ENCODE peak calls at places on chromosome 3, in six cellular contexts. One of them, this sample, is unnamed.
A peak's percentile ranks its signal among the peaks of the same experiment; 100 is the strongest.

GRCh38 chr3:104596551-104596950 is 770.2 kb upstream of the ALCAM start:
- DNase-seq in neuronal stem cell: peak; percentile 21
- DNase-seq in mesendoderm: peak; percentile 72
- DNase-seq in mesenchymal stem cell: peak; percentile 57
- DNase-seq in IMR-90: peak; percentile 67
- DNase-seq in H1: no peak
- DNase-seq in this sample: peak; percentile 16

GRCh38 chr3:17233398-17233800 is 348.6 kb downstream of the PLCL2 start:
- DNase-seq in neuronal stem cell: peak; percentile 29
- DNase-seq in mesendoderm: peak; percentile 66
- DNase-seq in mesenchymal stem cell: peak; percentile 61
- DNase-seq in IMR-90: peak; percentile 67
- DNase-seq in H1: no peak
- DNase-seq in this sample: peak; percentile 25

GRCh38 chr3:102206506-102207145 is 228.2 kb upstream of the ZPLD1 start:
- DNase-seq in neuronal stem cell: no peak
- DNase-seq in mesendoderm: peak; percentile 36
- DNase-seq in mesenchymal stem cell: peak; percentile 86
- DNase-seq in IMR-90: peak; percentile 79
- DNase-seq in H1: no peak
- DNase-seq in this sample: peak; percentile 18

GRCh38 chr3:10982782-10983181 is 9.8 kb upstream of the SLC6A1 start:
- DNase-seq in neuronal stem cell: no peak
- DNase-seq in mesendoderm: no peak
- DNase-seq in mesenchymal stem cell: no peak
- DNase-seq in IMR-90: no peak
- DNase-seq in H1: no peak
- DNase-seq in this sample: peak; percentile 90

GRCh38 chr3:154191520-154191919 is 70.3 kb downstream of the ARHGEF26 start:
- DNase-seq in neuronal stem cell: no peak
- DNase-seq in mesendoderm: no peak
- DNase-seq in mesenchymal stem cell: peak; percentile 3
- DNase-seq in IMR-90: peak; percentile 27
- DNase-seq in H1: no peak
- DNase-seq in this sample: peak; percentile 60

GRCh38 chr3:138093721-138094120 is 21.7 kb downstream of the DZIP1L start:
- DNase-seq in neuronal stem cell: no peak
- DNase-seq in mesendoderm: no peak
- DNase-seq in mesenchymal stem cell: no peak
- DNase-seq in IMR-90: no peak
- DNase-seq in H1: no peak
- DNase-seq in this sample: no peak

GRCh38 chr3:133862161-133862560 is 33.5 kb downstream of the RAB6B start:
- DNase-seq in neuronal stem cell: no peak
- DNase-seq in mesendoderm: no peak
- DNase-seq in mesenchymal stem cell: no peak
- DNase-seq in IMR-90: no peak
- DNase-seq in H1: no peak
- DNase-seq in this sample: no peak

GRCh38 chr3:122003596-122003995 is 18.5 kb downstream of the ILDR1 start:
- DNase-seq in neuronal stem cell: no peak
- DNase-seq in mesendoderm: no peak
- DNase-seq in mesenchymal stem cell: no peak
- DNase-seq in IMR-90: no peak
- DNase-seq in H1: no peak
- DNase-seq in this sample: no peak

GRCh38 chr3:112773864-112774263 is 72.8 kb downstream of the CD200R1L start:
- DNase-seq in neuronal stem cell: no peak
- DNase-seq in mesendoderm: no peak
- DNase-seq in mesenchymal stem cell: no peak
- DNase-seq in IMR-90: no peak
- DNase-seq in H1: no peak
- DNase-seq in this sample: no peak

GRCh38 chr3:111899966-111900365 is 40.9 kb downstream of the PHLDB2 start:
- DNase-seq in neuronal stem cell: no peak
- DNase-seq in mesendoderm: no peak
- DNase-seq in mesenchymal stem cell: no peak
- DNase-seq in IMR-90: no peak
- DNase-seq in H1: no peak
- DNase-seq in this sample: no peak

GRCh38 chr3:26596325-26596724 is 26.2 kb upstream of the LRRC3B start:
- DNase-seq in neuronal stem cell: no peak
- DNase-seq in mesendoderm: no peak
- DNase-seq in mesenchymal stem cell: no peak
- DNase-seq in IMR-90: no peak
- DNase-seq in H1: no peak
- DNase-seq in this sample: no peak

GRCh38 chr3:31960793-31961431 is 20.1 kb downstream of the OSBPL10 start:
- DNase-seq in neuronal stem cell: no peak
- DNase-seq in mesendoderm: peak; percentile 83
- DNase-seq in mesenchymal stem cell: no peak
- DNase-seq in IMR-90: peak; percentile 65
- DNase-seq in H1: no peak
- DNase-seq in this sample: no peak

GRCh38 chr3:11291808-11292207 is 19.6 kb downstream of the ATG7 start:
- DNase-seq in neuronal stem cell: no peak
- DNase-seq in mesendoderm: no peak
- DNase-seq in mesenchymal stem cell: no peak
- DNase-seq in IMR-90: no peak
- DNase-seq in H1: no peak
- DNase-seq in this sample: no peak

GRCh38 chr3:8497582-8497981 is 4.0 kb upstream of the LMCD1 start:
- DNase-seq in neuronal stem cell: no peak
- DNase-seq in mesendoderm: peak; percentile 92
- DNase-seq in mesenchymal stem cell: peak; percentile 70
- DNase-seq in IMR-90: peak; percentile 66
- DNase-seq in H1: no peak
- DNase-seq in this sample: peak; percentile 75

GRCh38 chr3:36709826-36710365 is 54.5 kb downstream of the DCLK3 start:
- DNase-seq in neuronal stem cell: no peak
- DNase-seq in mesendoderm: no peak
- DNase-seq in mesenchymal stem cell: no peak
- DNase-seq in IMR-90: no peak
- DNase-seq in H1: no peak
- DNase-seq in this sample: no peak

GRCh38 chr3:160931474-160931873 is 173.7 kb downstream of the B3GALNT1 start:
- DNase-seq in neuronal stem cell: no peak
- DNase-seq in mesendoderm: no peak
- DNase-seq in mesenchymal stem cell: no peak
- DNase-seq in IMR-90: no peak
- DNase-seq in H1: no peak
- DNase-seq in this sample: no peak

GRCh38 chr3:71580636-71581215 is 2.8 kb downstream of the FOXP1 start:
- DNase-seq in neuronal stem cell: no peak
- DNase-seq in mesendoderm: no peak
- DNase-seq in mesenchymal stem cell: no peak
- DNase-seq in IMR-90: no peak
- DNase-seq in H1: no peak
- DNase-seq in this sample: no peak

GRCh38 chr3:56633602-56634371 is 49.3 kb downstream of the TASOR start:
- DNase-seq in neuronal stem cell: no peak
- DNase-seq in mesendoderm: no peak
- DNase-seq in mesenchymal stem cell: no peak
- DNase-seq in IMR-90: no peak
- DNase-seq in H1: no peak
- DNase-seq in this sample: peak; percentile 15

GRCh38 chr3:27454914-27455313 is 29.3 kb downstream of the SLC4A7 start:
- DNase-seq in neuronal stem cell: no peak
- DNase-seq in mesendoderm: no peak
- DNase-seq in mesenchymal stem cell: peak; percentile 53
- DNase-seq in IMR-90: peak; percentile 6
- DNase-seq in H1: no peak
- DNase-seq in this sample: no peak

GRCh38 chr3:189914799-189915198 is 205.9 kb downstream of the P3H2 start:
- DNase-seq in neuronal stem cell: no peak
- DNase-seq in mesendoderm: no peak
- DNase-seq in mesenchymal stem cell: peak; percentile 87
- DNase-seq in IMR-90: peak; percentile 96
- DNase-seq in H1: no peak
- DNase-seq in this sample: peak; percentile 78

GRCh38 chr3:103906304-103906703 is 1460.4 kb upstream of the ALCAM start:
- DNase-seq in neuronal stem cell: no peak
- DNase-seq in mesendoderm: no peak
- DNase-seq in mesenchymal stem cell: peak; percentile 26
- DNase-seq in IMR-90: no peak
- DNase-seq in H1: no peak
- DNase-seq in this sample: no peak

GRCh38 chr3:67531149-67532101 is 123.0 kb downstream of the SUCLG2 start:
- DNase-seq in neuronal stem cell: peak; percentile 29
- DNase-seq in mesendoderm: no peak
- DNase-seq in mesenchymal stem cell: peak; percentile 3
- DNase-seq in IMR-90: no peak
- DNase-seq in H1: no peak
- DNase-seq in this sample: peak; percentile 5

GRCh38 chr3:82163907-82164520 is 402.6 kb upstream of the GBE1 start:
- DNase-seq in neuronal stem cell: no peak
- DNase-seq in mesendoderm: peak; percentile 44
- DNase-seq in mesenchymal stem cell: peak; percentile 13
- DNase-seq in IMR-90: peak; percentile 18
- DNase-seq in H1: no peak
- DNase-seq in this sample: peak; percentile 61

GRCh38 chr3:134222835-134223234 is 27.8 kb downstream of the RYK start:
- DNase-seq in neuronal stem cell: no peak
- DNase-seq in mesendoderm: no peak
- DNase-seq in mesenchymal stem cell: no peak
- DNase-seq in IMR-90: no peak
- DNase-seq in H1: no peak
- DNase-seq in this sample: no peak

GRCh38 chr3:130892759-130893239 is 1.1 kb upstream of the ATP2C1 start:
- DNase-seq in neuronal stem cell: peak; percentile 56
- DNase-seq in mesendoderm: peak; percentile 82
- DNase-seq in mesenchymal stem cell: peak; percentile 85
- DNase-seq in IMR-90: peak; percentile 79
- DNase-seq in H1: no peak
- DNase-seq in this sample: peak; percentile 87

GRCh38 chr3:144187531-144188230 is 216.1 kb downstream of the DIPK2A start:
- DNase-seq in neuronal stem cell: no peak
- DNase-seq in mesendoderm: no peak
- DNase-seq in mesenchymal stem cell: no peak
- DNase-seq in IMR-90: peak; percentile 21
- DNase-seq in H1: no peak
- DNase-seq in this sample: no peak

GRCh38 chr3:184230603-184231528 is 1.5 kb downstream of the VWA5B2 start:
- DNase-seq in neuronal stem cell: no peak
- DNase-seq in mesendoderm: no peak
- DNase-seq in mesenchymal stem cell: no peak
- DNase-seq in IMR-90: no peak
- DNase-seq in H1: no peak
- DNase-seq in this sample: peak; percentile 37

GRCh38 chr3:184228376-184229137 is 828 bp upstream of the VWA5B2 start:
- DNase-seq in neuronal stem cell: no peak
- DNase-seq in mesendoderm: no peak
- DNase-seq in mesenchymal stem cell: no peak
- DNase-seq in IMR-90: no peak
- DNase-seq in H1: no peak
- DNase-seq in this sample: no peak

GRCh38 chr3:184231671-184232070 is 2.3 kb downstream of the VWA5B2 start:
- DNase-seq in neuronal stem cell: no peak
- DNase-seq in mesendoderm: no peak
- DNase-seq in mesenchymal stem cell: no peak
- DNase-seq in IMR-90: no peak
- DNase-seq in H1: no peak
- DNase-seq in this sample: no peak

GRCh38 chr3:184229424-184230080 is at the start of gene VWA5B2:
- DNase-seq in neuronal stem cell: peak; percentile 71
- DNase-seq in mesendoderm: peak; percentile 74
- DNase-seq in mesenchymal stem cell: peak; percentile 56
- DNase-seq in IMR-90: peak; percentile 18
- DNase-seq in H1: no peak
- DNase-seq in this sample: peak; percentile 33

DNA sequence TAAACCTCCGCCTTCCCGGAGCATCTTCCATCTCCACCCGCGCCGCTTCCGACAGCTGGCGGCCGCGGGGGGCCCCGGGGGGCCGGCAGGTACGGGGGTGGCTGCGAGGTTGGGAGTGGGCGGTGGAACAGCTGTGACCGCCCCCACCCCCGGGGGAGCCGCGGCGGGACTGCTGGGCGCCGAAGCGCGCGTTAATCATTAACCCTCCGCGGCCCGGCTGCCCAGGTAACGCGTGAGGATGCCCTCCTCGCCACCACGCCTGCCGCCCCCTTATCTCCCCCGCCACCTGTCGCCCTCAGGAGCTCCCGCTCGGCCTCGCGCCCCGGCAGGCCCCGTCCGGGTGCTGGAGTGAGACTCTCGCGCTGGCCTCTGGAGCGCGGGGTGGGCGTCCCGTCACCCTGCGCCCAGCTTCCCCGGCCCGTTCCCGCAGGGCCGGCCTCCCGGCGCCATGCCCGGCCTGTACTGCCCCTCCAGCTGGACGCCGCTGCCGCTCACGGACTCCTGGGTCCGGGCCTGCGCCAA is 757 bp downstream of the VWA5B2 start:
- DNase-seq in neuronal stem cell: no peak
- DNase-seq in mesendoderm: no peak
- DNase-seq in mesenchymal stem cell: no peak
- DNase-seq in IMR-90: no peak
- DNase-seq in H1: no peak
- DNase-seq in this sample: no peak
- H3K4me3 ChIP-seq in neuronal stem cell: peak overlapping the region; percentile 46
- H3K4me3 ChIP-seq in mesendoderm: no peak overlapping the region
- H3K4me3 ChIP-seq in mesenchymal stem cell: no peak overlapping the region
- H3K4me3 ChIP-seq in IMR-90: no peak overlapping the region
- H3K4me3 ChIP-seq in H1: peak overlapping the region; percentile 16
- H3K4me3 ChIP-seq in this sample: peak overlapping the region; percentile 25

GRCh38 chr3:184525337-184526157 is 36.0 kb upstream of the EPHB3 start:
- DNase-seq in neuronal stem cell: peak; percentile 45
- DNase-seq in mesendoderm: peak; percentile 83
- DNase-seq in mesenchymal stem cell: peak; percentile 13
- DNase-seq in IMR-90: no peak
- DNase-seq in H1: no peak
- DNase-seq in this sample: no peak
- H3K18ac ChIP-seq in neuronal stem cell: peak overlapping the region; percentile 96
- H3K18ac ChIP-seq in mesendoderm: peak overlapping the region; percentile 52
- H3K18ac ChIP-seq in mesenchymal stem cell: peak overlapping the region; percentile 60
- H3K18ac ChIP-seq in IMR-90: no peak overlapping the region
- H3K18ac ChIP-seq in H1: peak overlapping the region; percentile 96
- H3K18ac ChIP-seq in this sample: no peak overlapping the region

GRCh38 chr3:177134166-177134565 is 63.1 kb downstream of the TBL1XR1 start:
- DNase-seq in neuronal stem cell: no peak
- DNase-seq in mesendoderm: no peak
- DNase-seq in mesenchymal stem cell: peak; percentile 29
- DNase-seq in IMR-90: no peak
- DNase-seq in H1: no peak
- DNase-seq in this sample: no peak
- H2BK5ac ChIP-seq in neuronal stem cell: no peak overlapping the region
- H2BK5ac ChIP-seq in mesendoderm: no peak overlapping the region
- H2BK5ac ChIP-seq in mesenchymal stem cell: no peak overlapping the region
- H2BK5ac ChIP-seq in IMR-90: no peak overlapping the region
- H2BK5ac ChIP-seq in H1: no peak overlapping the region
- H2BK5ac ChIP-seq in this sample: no peak overlapping the region

DNA sequence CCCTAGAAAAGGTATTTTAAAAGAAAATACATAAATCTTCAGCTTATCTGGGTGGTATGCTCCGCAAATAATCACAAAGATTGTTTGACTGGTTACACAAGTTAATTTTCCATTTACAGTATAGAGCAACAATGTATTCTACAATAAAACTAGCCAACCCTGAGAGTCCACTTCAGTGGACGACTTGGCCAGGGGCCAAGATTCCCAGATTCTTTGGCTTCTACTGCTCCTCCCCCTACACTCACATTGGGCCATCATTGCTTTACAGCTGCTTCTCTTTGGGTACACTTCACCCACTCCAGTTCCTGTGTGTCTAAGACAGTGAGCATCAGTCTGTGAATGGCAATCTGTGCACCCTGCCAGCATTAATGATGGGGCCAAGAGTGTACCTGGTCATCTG is 17.2 kb upstream of the PRICKLE2 start:
- DNase-seq in neuronal stem cell: no peak
- DNase-seq in mesendoderm: no peak
- DNase-seq in mesenchymal stem cell: no peak
- DNase-seq in IMR-90: no peak
- DNase-seq in H1: no peak
- DNase-seq in this sample: no peak
- H3K4me3 ChIP-seq in neuronal stem cell: no peak overlapping the region
- H3K4me3 ChIP-seq in mesendoderm: no peak overlapping the region
- H3K4me3 ChIP-seq in mesenchymal stem cell: no peak overlapping the region
- H3K4me3 ChIP-seq in IMR-90: no peak overlapping the region
- H3K4me3 ChIP-seq in H1: no peak overlapping the region
- H3K4me3 ChIP-seq in this sample: no peak overlapping the region

This sample was measured in trophoblast cell.